ENCODE peak calls at places on chromosomes 7 and 10, in seven cellular contexts. A is stomach, Z is H7, M is IMR-90, H is cardiac muscle cell, K is esophagus muscularis mucosa, Q is neural progenitor cell. P is an unnamed sample.

GRCh38 chr10:81130014-81130413 is 592.3 kb downstream of the SH2D4B start:
- DNase-seq in Z (no peak), Q (no peak), K (no peak), A (no peak), H (no peak), M (no peak), P (no peak)

GRCh38 chr10:1736972-1737221 is 428 bp downstream of the ADARB2 start:
- DNase-seq in K (no peak), H (no peak), Q (no peak), A (no peak), M (no peak), Z (no peak), P (no peak)

GRCh38 chr7:82443801-82444219 is 233 bp upstream of the CACNA2D1 start:
- DNase-seq in H (peak; percentile 98), K (peak; percentile 94), Q (peak; percentile 83), A (peak; percentile 64), M (peak; percentile 91), Z (peak; percentile 86), P (peak; percentile 81)

GRCh38 chr7:52540041-52540440 is 495.4 kb upstream of the POM121L12 start:
- DNase-seq in K (no peak), M (no peak), A (no peak), H (no peak), Q (no peak), Z (no peak), P (peak; percentile 7)

GRCh38 chr10:6282454-6282958 is 79.8 kb downstream of the PFKFB3 start:
- DNase-seq in Z (no peak), H (no peak), Q (no peak), A (no peak), M (no peak), K (no peak), P (no peak)

GRCh38 chr7:25628446-25628845 is 400.2 kb upstream of the NPVF start:
- DNase-seq in A (no peak), H (no peak), Z (no peak), Q (no peak), K (no peak), M (no peak), P (no peak)

GRCh38 chr10:111323567-111323966 is 246.7 kb downstream of the ADRA2A start:
- DNase-seq in Z (peak; percentile 12), Q (peak; percentile 24), A (no peak), H (no peak), K (no peak), M (no peak), P (no peak)

GRCh38 chr7:48140001-48140681 is 31.1 kb upstream of the ABCA13 start:
- DNase-seq in K (no peak), Q (no peak), M (no peak), Z (no peak), A (no peak), H (peak; percentile 33), P (no peak)

GRCh38 chr10:7529638-7530037 is 118.8 kb upstream of the SFMBT2 start:
- DNase-seq in H (peak; percentile 70), Q (peak; percentile 32), A (no peak), Z (peak; percentile 59), M (no peak), K (no peak), P (peak; percentile 39)

GRCh38 chr7:962401-963081 is 8.1 kb upstream of the ADAP1 start:
- DNase-seq in H (no peak), A (no peak), K (no peak), Z (no peak), M (no peak), Q (peak; percentile 1), P (no peak)

GRCh38 chr7:100855515-100855914 is 3.0 kb downstream of the SLC12A9 start:
- DNase-seq in A (no peak), Z (peak; percentile 6), Q (no peak), K (no peak), H (no peak), M (no peak), P (no peak)

DNA sequence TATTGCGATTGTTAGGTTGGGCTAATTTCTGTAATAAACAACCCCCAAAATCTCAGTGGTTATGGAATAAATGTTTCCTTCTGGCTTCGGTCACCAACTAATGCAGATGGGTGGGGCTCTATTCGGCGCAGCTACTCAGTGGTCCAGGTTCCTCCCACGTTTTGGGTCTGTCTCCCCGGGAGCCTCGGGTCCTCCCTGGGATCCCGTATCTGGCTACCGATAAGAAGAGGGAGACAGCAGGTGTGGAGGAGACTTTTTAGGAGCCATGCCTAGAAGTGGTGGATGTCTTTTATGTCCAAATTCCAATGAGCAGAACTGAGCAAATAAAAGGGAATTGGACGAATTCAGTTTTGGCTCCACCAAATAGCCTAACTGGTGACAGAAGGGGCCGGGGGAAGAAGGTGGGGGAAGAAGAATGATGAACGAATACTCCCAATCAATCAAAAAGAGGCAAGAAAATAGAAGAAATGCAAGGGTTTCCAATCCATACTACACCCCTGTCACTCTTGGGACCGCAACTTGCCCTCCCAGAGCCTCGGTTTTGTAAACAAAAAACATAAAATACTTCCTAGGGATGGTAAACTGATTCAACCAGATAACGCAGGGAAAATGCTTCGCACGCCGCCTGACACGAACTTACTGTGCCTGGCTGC is 498 bp upstream of the C10orf53 start:
- DNase-seq in Q (no peak), H (no peak), A (no peak), K (peak; percentile 81), Z (no peak), M (no peak), P (no peak)
- H3K4me3 ChIP-seq in Q (peak overlapping the region; percentile 55), H (peak overlapping the region; percentile 23), A (no peak overlapping the region), K (no peak overlapping the region), Z (peak overlapping the region; percentile 43), M (no peak overlapping the region), P (no peak overlapping the region)

DNA sequence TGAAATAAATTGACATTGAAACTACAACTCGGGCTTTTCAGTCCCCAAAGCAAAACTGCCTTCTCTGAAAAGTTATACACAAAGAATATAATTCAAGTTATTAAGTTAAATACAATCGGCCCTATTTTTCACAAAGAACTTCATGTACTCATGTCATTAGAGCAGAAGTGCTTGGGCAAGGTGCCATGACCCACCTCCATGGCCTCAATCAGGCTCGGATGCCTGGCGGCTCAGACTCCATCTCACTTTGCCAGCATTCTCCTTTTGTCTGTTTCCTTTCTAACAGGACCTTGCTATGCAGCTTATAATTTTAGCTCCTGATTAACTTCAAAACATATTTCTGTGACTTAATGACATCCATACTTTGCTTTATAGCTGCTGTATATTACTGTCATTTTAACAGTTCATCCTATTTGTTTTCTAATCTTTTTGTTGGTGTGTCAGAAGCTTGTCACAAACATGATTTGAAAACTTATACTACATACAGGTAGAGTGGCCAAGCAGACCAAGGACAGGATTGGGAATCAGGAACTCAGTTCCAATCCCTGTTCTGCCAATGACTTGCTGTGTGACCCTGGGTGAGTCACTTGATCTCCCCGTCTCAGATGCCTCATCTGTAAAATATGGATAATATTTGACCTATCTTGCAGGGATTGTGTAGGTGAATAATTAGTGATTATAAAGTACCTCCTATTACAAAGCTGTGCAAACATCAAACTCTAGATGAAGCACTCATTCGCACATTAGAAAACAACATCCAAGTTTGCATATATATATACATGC is 60.8 kb upstream of the ITGA8 start:
- DNase-seq in H (peak; percentile 47), Q (no peak), K (no peak), Z (no peak), A (no peak), M (peak; percentile 25), P (no peak)
- H3K36me3 ChIP-seq in H (peaks cover 10% of the 10 kb centered on the region), Q (no peaks in the 10 kb centered on the region), K (no peaks in the 10 kb centered on the region), Z (no peaks in the 10 kb centered on the region), A (peaks cover 56% of the 10 kb centered on the region), M (peaks cover 13% of the 10 kb centered on the region), P (peaks cover 2% of the 10 kb centered on the region)

GRCh38 chr10:77975086-77975666 is 48.6 kb upstream of the DLG5 start:
- DNase-seq in H (no peak), Q (no peak), Z (no peak), M (no peak), A (no peak), K (no peak), P (no peak)

GRCh38 chr10:77981281-77981680 is 48.0 kb downstream of the POLR3A start:
- DNase-seq in A (no peak), M (no peak), H (no peak), Q (no peak), Z (no peak), K (no peak), P (no peak)

GRCh38 chr10:77977975-77978759 is 51.1 kb downstream of the POLR3A start:
- DNase-seq in K (no peak), A (no peak), Q (no peak), Z (no peak), M (no peak), H (no peak), P (no peak)

GRCh38 chr10:77977016-77977415 is 50.5 kb upstream of the DLG5 start:
- DNase-seq in Q (no peak), H (no peak), A (no peak), M (no peak), Z (no peak), K (no peak), P (no peak)

DNA sequence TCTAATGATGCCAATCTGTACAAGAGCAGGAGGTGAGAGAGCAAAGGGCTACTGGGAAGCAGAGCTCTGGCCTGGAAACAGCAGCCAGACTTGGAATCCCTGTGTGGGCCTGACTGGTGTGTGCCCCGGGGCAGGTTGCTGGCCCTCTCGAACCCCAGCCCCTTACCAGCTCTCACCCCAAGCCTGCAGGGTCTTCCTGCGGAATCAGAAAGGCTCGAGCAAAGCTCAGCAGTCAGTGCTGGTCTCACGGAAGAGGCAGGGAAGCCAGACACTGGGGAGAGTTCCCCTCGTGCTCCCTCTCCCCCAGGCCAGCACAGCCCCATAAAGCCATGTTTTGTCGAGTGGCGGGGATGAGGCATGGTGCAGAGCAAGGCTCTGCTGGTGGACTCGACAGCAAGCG is 50.1 kb downstream of the POLR3A start:
- DNase-seq in M (no peak), Z (no peak), H (no peak), Q (no peak), A (no peak), K (no peak), P (no peak)
- H3K4me3 ChIP-seq in M (no peak overlapping the region), Z (no peak overlapping the region), H (no peak overlapping the region), Q (no peak overlapping the region), A (no peak overlapping the region), K (no peak overlapping the region), P (no peak overlapping the region)

DNA sequence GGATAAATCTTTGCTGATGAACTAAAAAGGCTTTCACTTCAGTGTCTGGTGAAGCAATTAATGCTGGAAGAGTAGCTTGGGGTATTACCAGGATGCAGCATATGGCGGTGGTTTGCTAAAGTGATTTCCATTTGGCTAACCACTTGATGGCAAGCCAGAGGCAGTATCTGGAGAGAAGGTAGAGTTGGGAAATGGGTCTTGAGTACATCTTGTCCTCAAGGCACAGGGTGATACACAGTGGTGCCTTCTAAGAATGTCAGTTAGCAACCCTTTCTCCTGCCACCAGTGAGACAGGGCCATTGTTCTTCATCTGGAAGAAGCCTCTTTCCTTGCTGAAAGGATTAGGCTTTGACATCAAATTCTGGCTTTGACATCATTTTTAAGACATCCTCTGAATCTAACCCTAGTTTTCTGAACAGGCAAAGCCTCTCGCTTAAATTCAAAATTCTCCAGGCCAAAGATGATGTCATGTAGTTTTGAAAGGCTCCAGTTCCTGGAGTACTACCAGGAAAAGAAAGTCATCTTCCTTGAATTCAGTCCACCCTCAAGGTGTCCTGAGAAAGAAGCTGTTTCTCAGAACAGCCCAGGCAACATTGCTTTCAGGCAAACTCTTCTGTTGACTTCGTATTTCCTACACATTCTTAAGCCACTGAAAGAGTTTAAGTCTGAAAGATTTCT is 162.4 kb downstream of the ARID5B start:
- DNase-seq in K (no peak), H (peak; percentile 61), A (no peak), M (peak; percentile 65), Z (no peak), Q (no peak), P (no peak)
- H3K36me3 ChIP-seq in K (no peaks in the 10 kb centered on the region), H (no peaks in the 10 kb centered on the region), A (peaks cover 64% of the 10 kb centered on the region), M (peaks cover 81% of the 10 kb centered on the region), Z (no peaks in the 10 kb centered on the region), Q (no peaks in the 10 kb centered on the region), P (peaks cover 93% of the 10 kb centered on the region)